ENCODE peak calls at places on chromosomes 5 and 9, in nine cellular contexts. One of them, this sample, is unnamed.

GRCh38 chr5:62354028-62354874 is 48.2 kb downstream of the KIF2A start:
- DNase-seq in DMS153: no peak
- DNase-seq in activated CD4-positive, alpha-beta T cell treated with anti-CD3 and anti-CD28 coated beads for 4 hours: peak
- DNase-seq in left lung: no peak
- DNase-seq in colonic mucosa: no peak
- DNase-seq in stimulated activated naive B cell treated with anti-CD40 and anti-IgM and Interleukin-4, amounts not matched to agents 10 μg/mL and 1 μg/mL and 100 μg/mL, for 72 hours: no peak
- DNase-seq in NCI-H2081: peak
- DNase-seq in left colon: no peak
- DNase-seq in T follicular helper cell: no peak
- DNase-seq in this sample: peak

GRCh38 chr5:123036391-123037103 is at the start of gene PPIC:
- DNase-seq in colonic mucosa: peak
- DNase-seq in left lung: peak
- DNase-seq in T follicular helper cell: no peak
- DNase-seq in activated CD4-positive, alpha-beta T cell treated with anti-CD3 and anti-CD28 coated beads for 4 hours: no peak
- DNase-seq in stimulated activated naive B cell treated with anti-CD40 and anti-IgM and Interleukin-4, amounts not matched to agents 10 μg/mL and 1 μg/mL and 100 μg/mL, for 72 hours: peak
- DNase-seq in DMS153: no peak
- DNase-seq in NCI-H2081: peak
- DNase-seq in left colon: peak
- DNase-seq in this sample: no peak

GRCh38 chr5:133420440-133421301 is 191.7 kb downstream of the FSTL4 start:
- DNase-seq in DMS153: no peak
- DNase-seq in NCI-H2081: no peak
- DNase-seq in left colon: no peak
- DNase-seq in stimulated activated naive B cell treated with anti-CD40 and anti-IgM and Interleukin-4, amounts not matched to agents 10 μg/mL and 1 μg/mL and 100 μg/mL, for 72 hours: no peak
- DNase-seq in activated CD4-positive, alpha-beta T cell treated with anti-CD3 and anti-CD28 coated beads for 4 hours: no peak
- DNase-seq in T follicular helper cell: no peak
- DNase-seq in colonic mucosa: no peak
- DNase-seq in left lung: no peak
- DNase-seq in this sample: no peak

GRCh38 chr5:142491260-142491659 is 166.4 kb upstream of the SPRY4 start:
- DNase-seq in T follicular helper cell: no peak
- DNase-seq in NCI-H2081: no peak
- DNase-seq in activated CD4-positive, alpha-beta T cell treated with anti-CD3 and anti-CD28 coated beads for 4 hours: no peak
- DNase-seq in left colon: no peak
- DNase-seq in left lung: no peak
- DNase-seq in stimulated activated naive B cell treated with anti-CD40 and anti-IgM and Interleukin-4, amounts not matched to agents 10 μg/mL and 1 μg/mL and 100 μg/mL, for 72 hours: no peak
- DNase-seq in DMS153: no peak
- DNase-seq in colonic mucosa: no peak
- DNase-seq in this sample: no peak

GRCh38 chr5:92749943-92750342 is 831.1 kb downstream of the NR2F1-AS1 start:
- DNase-seq in colonic mucosa: no peak
- DNase-seq in stimulated activated naive B cell treated with anti-CD40 and anti-IgM and Interleukin-4, amounts not matched to agents 10 μg/mL and 1 μg/mL and 100 μg/mL, for 72 hours: no peak
- DNase-seq in DMS153: no peak
- DNase-seq in activated CD4-positive, alpha-beta T cell treated with anti-CD3 and anti-CD28 coated beads for 4 hours: no peak
- DNase-seq in T follicular helper cell: no peak
- DNase-seq in NCI-H2081: no peak
- DNase-seq in left lung: no peak
- DNase-seq in left colon: no peak
- DNase-seq in this sample: no peak

GRCh38 chr9:15642369-15642962 is 89.6 kb downstream of the CCDC171 start:
- DNase-seq in T follicular helper cell: no peak
- DNase-seq in stimulated activated naive B cell treated with anti-CD40 and anti-IgM and Interleukin-4, amounts not matched to agents 10 μg/mL and 1 μg/mL and 100 μg/mL, for 72 hours: no peak
- DNase-seq in left colon: no peak
- DNase-seq in NCI-H2081: peak
- DNase-seq in colonic mucosa: no peak
- DNase-seq in left lung: no peak
- DNase-seq in DMS153: peak
- DNase-seq in activated CD4-positive, alpha-beta T cell treated with anti-CD3 and anti-CD28 coated beads for 4 hours: no peak
- DNase-seq in this sample: peak

GRCh38 chr9:136088939-136089696 is 6.0 kb downstream of the NACC2 start:
- DNase-seq in DMS153: no peak
- DNase-seq in left colon: peak
- DNase-seq in activated CD4-positive, alpha-beta T cell treated with anti-CD3 and anti-CD28 coated beads for 4 hours: no peak
- DNase-seq in NCI-H2081: peak
- DNase-seq in colonic mucosa: no peak
- DNase-seq in left lung: peak
- DNase-seq in stimulated activated naive B cell treated with anti-CD40 and anti-IgM and Interleukin-4, amounts not matched to agents 10 μg/mL and 1 μg/mL and 100 μg/mL, for 72 hours: no peak
- DNase-seq in T follicular helper cell: no peak
- DNase-seq in this sample: no peak

GRCh38 chr5:90170231-90170630 is 239.3 kb downstream of the CETN3 start:
- DNase-seq in DMS153: no peak
- DNase-seq in T follicular helper cell: no peak
- DNase-seq in left colon: no peak
- DNase-seq in colonic mucosa: no peak
- DNase-seq in NCI-H2081: peak
- DNase-seq in left lung: no peak
- DNase-seq in stimulated activated naive B cell treated with anti-CD40 and anti-IgM and Interleukin-4, amounts not matched to agents 10 μg/mL and 1 μg/mL and 100 μg/mL, for 72 hours: no peak
- DNase-seq in activated CD4-positive, alpha-beta T cell treated with anti-CD3 and anti-CD28 coated beads for 4 hours: no peak
- DNase-seq in this sample: no peak

GRCh38 chr9:89710689-89711088 is 105.9 kb downstream of the GADD45G start:
- DNase-seq in NCI-H2081: no peak
- DNase-seq in activated CD4-positive, alpha-beta T cell treated with anti-CD3 and anti-CD28 coated beads for 4 hours: no peak
- DNase-seq in stimulated activated naive B cell treated with anti-CD40 and anti-IgM and Interleukin-4, amounts not matched to agents 10 μg/mL and 1 μg/mL and 100 μg/mL, for 72 hours: no peak
- DNase-seq in left lung: no peak
- DNase-seq in colonic mucosa: no peak
- DNase-seq in T follicular helper cell: no peak
- DNase-seq in left colon: no peak
- DNase-seq in DMS153: no peak
- DNase-seq in this sample: no peak

GRCh38 chr9:686381-686813 is 155.1 kb upstream of the DMRT1 start:
- DNase-seq in left lung: no peak
- DNase-seq in DMS153: no peak
- DNase-seq in NCI-H2081: no peak
- DNase-seq in stimulated activated naive B cell treated with anti-CD40 and anti-IgM and Interleukin-4, amounts not matched to agents 10 μg/mL and 1 μg/mL and 100 μg/mL, for 72 hours: no peak
- DNase-seq in activated CD4-positive, alpha-beta T cell treated with anti-CD3 and anti-CD28 coated beads for 4 hours: no peak
- DNase-seq in colonic mucosa: no peak
- DNase-seq in T follicular helper cell: no peak
- DNase-seq in left colon: no peak
- DNase-seq in this sample: no peak

GRCh38 chr5:34534237-34535108 is 121.7 kb upstream of the RAI14 start:
- DNase-seq in NCI-H2081: no peak
- DNase-seq in T follicular helper cell: no peak
- DNase-seq in DMS153: no peak
- DNase-seq in left lung: no peak
- DNase-seq in activated CD4-positive, alpha-beta T cell treated with anti-CD3 and anti-CD28 coated beads for 4 hours: no peak
- DNase-seq in colonic mucosa: no peak
- DNase-seq in left colon: no peak
- DNase-seq in stimulated activated naive B cell treated with anti-CD40 and anti-IgM and Interleukin-4, amounts not matched to agents 10 μg/mL and 1 μg/mL and 100 μg/mL, for 72 hours: no peak
- DNase-seq in this sample: no peak

GRCh38 chr9:123678038-123678877 is 251.7 kb downstream of the DENND1A start:
- DNase-seq in stimulated activated naive B cell treated with anti-CD40 and anti-IgM and Interleukin-4, amounts not matched to agents 10 μg/mL and 1 μg/mL and 100 μg/mL, for 72 hours: no peak
- DNase-seq in left lung: no peak
- DNase-seq in activated CD4-positive, alpha-beta T cell treated with anti-CD3 and anti-CD28 coated beads for 4 hours: no peak
- DNase-seq in NCI-H2081: peak
- DNase-seq in T follicular helper cell: no peak
- DNase-seq in left colon: peak
- DNase-seq in colonic mucosa: peak
- DNase-seq in DMS153: peak
- DNase-seq in this sample: no peak

GRCh38 chr5:129781594-129781993 is 33.7 kb downstream of the MINAR2 start:
- DNase-seq in colonic mucosa: no peak
- DNase-seq in stimulated activated naive B cell treated with anti-CD40 and anti-IgM and Interleukin-4, amounts not matched to agents 10 μg/mL and 1 μg/mL and 100 μg/mL, for 72 hours: no peak
- DNase-seq in DMS153: no peak
- DNase-seq in activated CD4-positive, alpha-beta T cell treated with anti-CD3 and anti-CD28 coated beads for 4 hours: no peak
- DNase-seq in NCI-H2081: no peak
- DNase-seq in left lung: no peak
- DNase-seq in left colon: no peak
- DNase-seq in T follicular helper cell: no peak
- DNase-seq in this sample: no peak

GRCh38 chr9:89523948-89524347 is 26.0 kb upstream of the SEMA4D start:
- DNase-seq in left colon: no peak
- DNase-seq in NCI-H2081: no peak
- DNase-seq in activated CD4-positive, alpha-beta T cell treated with anti-CD3 and anti-CD28 coated beads for 4 hours: peak
- DNase-seq in stimulated activated naive B cell treated with anti-CD40 and anti-IgM and Interleukin-4, amounts not matched to agents 10 μg/mL and 1 μg/mL and 100 μg/mL, for 72 hours: no peak
- DNase-seq in DMS153: no peak
- DNase-seq in left lung: no peak
- DNase-seq in colonic mucosa: no peak
- DNase-seq in T follicular helper cell: peak
- DNase-seq in this sample: peak

GRCh38 chr9:76374702-76375543 is 19.3 kb downstream of the RFK start:
- DNase-seq in left colon: peak
- DNase-seq in colonic mucosa: peak
- DNase-seq in DMS153: peak
- DNase-seq in stimulated activated naive B cell treated with anti-CD40 and anti-IgM and Interleukin-4, amounts not matched to agents 10 μg/mL and 1 μg/mL and 100 μg/mL, for 72 hours: no peak
- DNase-seq in NCI-H2081: no peak
- DNase-seq in T follicular helper cell: no peak
- DNase-seq in left lung: peak
- DNase-seq in activated CD4-positive, alpha-beta T cell treated with anti-CD3 and anti-CD28 coated beads for 4 hours: no peak
- DNase-seq in this sample: no peak

GRCh38 chr5:54774281-54775171 is 210.9 kb downstream of the ESM1 start:
- DNase-seq in T follicular helper cell: no peak
- DNase-seq in activated CD4-positive, alpha-beta T cell treated with anti-CD3 and anti-CD28 coated beads for 4 hours: no peak
- DNase-seq in left colon: peak
- DNase-seq in left lung: peak
- DNase-seq in stimulated activated naive B cell treated with anti-CD40 and anti-IgM and Interleukin-4, amounts not matched to agents 10 μg/mL and 1 μg/mL and 100 μg/mL, for 72 hours: no peak
- DNase-seq in colonic mucosa: peak
- DNase-seq in NCI-H2081: no peak
- DNase-seq in DMS153: no peak
- DNase-seq in this sample: no peak

GRCh38 chr9:91740713-91741112 is 209.3 kb downstream of the ROR2 start:
- DNase-seq in left lung: peak
- DNase-seq in activated CD4-positive, alpha-beta T cell treated with anti-CD3 and anti-CD28 coated beads for 4 hours: no peak
- DNase-seq in NCI-H2081: no peak
- DNase-seq in DMS153: no peak
- DNase-seq in left colon: peak
- DNase-seq in T follicular helper cell: no peak
- DNase-seq in colonic mucosa: peak
- DNase-seq in stimulated activated naive B cell treated with anti-CD40 and anti-IgM and Interleukin-4, amounts not matched to agents 10 μg/mL and 1 μg/mL and 100 μg/mL, for 72 hours: no peak
- DNase-seq in this sample: no peak

GRCh38 chr5:120139039-120139438 is 325.1 kb upstream of the PRR16 start:
- DNase-seq in NCI-H2081: no peak
- DNase-seq in left lung: no peak
- DNase-seq in left colon: no peak
- DNase-seq in DMS153: no peak
- DNase-seq in activated CD4-positive, alpha-beta T cell treated with anti-CD3 and anti-CD28 coated beads for 4 hours: no peak
- DNase-seq in colonic mucosa: no peak
- DNase-seq in stimulated activated naive B cell treated with anti-CD40 and anti-IgM and Interleukin-4, amounts not matched to agents 10 μg/mL and 1 μg/mL and 100 μg/mL, for 72 hours: no peak
- DNase-seq in T follicular helper cell: no peak
- DNase-seq in this sample: no peak

GRCh38 chr9:114108016-114108833 is 9.1 kb upstream of the KIF12 start:
- DNase-seq in NCI-H2081: peak
- DNase-seq in DMS153: peak
- DNase-seq in left colon: peak
- DNase-seq in activated CD4-positive, alpha-beta T cell treated with anti-CD3 and anti-CD28 coated beads for 4 hours: peak
- DNase-seq in colonic mucosa: peak
- DNase-seq in T follicular helper cell: peak
- DNase-seq in stimulated activated naive B cell treated with anti-CD40 and anti-IgM and Interleukin-4, amounts not matched to agents 10 μg/mL and 1 μg/mL and 100 μg/mL, for 72 hours: peak
- DNase-seq in left lung: peak
- DNase-seq in this sample: peak

GRCh38 chr5:154467655-154468354 is 10.2 kb downstream of the HAND1 start:
- DNase-seq in left lung: peak
- DNase-seq in T follicular helper cell: peak
- DNase-seq in left colon: peak
- DNase-seq in activated CD4-positive, alpha-beta T cell treated with anti-CD3 and anti-CD28 coated beads for 4 hours: peak
- DNase-seq in stimulated activated naive B cell treated with anti-CD40 and anti-IgM and Interleukin-4, amounts not matched to agents 10 μg/mL and 1 μg/mL and 100 μg/mL, for 72 hours: peak
- DNase-seq in colonic mucosa: peak
- DNase-seq in NCI-H2081: peak
- DNase-seq in DMS153: no peak
- DNase-seq in this sample: peak

GRCh38 chr5:125775896-125776295 is 647.3 kb upstream of the GRAMD2B start:
- DNase-seq in NCI-H2081: no peak
- DNase-seq in colonic mucosa: no peak
- DNase-seq in activated CD4-positive, alpha-beta T cell treated with anti-CD3 and anti-CD28 coated beads for 4 hours: no peak
- DNase-seq in T follicular helper cell: no peak
- DNase-seq in left colon: no peak
- DNase-seq in left lung: no peak
- DNase-seq in stimulated activated naive B cell treated with anti-CD40 and anti-IgM and Interleukin-4, amounts not matched to agents 10 μg/mL and 1 μg/mL and 100 μg/mL, for 72 hours: no peak
- DNase-seq in DMS153: no peak
- DNase-seq in this sample: no peak

GRCh38 chr5:163350083-163350482 is 87.3 kb upstream of the CCNG1 start:
- DNase-seq in activated CD4-positive, alpha-beta T cell treated with anti-CD3 and anti-CD28 coated beads for 4 hours: no peak
- DNase-seq in left lung: no peak
- DNase-seq in colonic mucosa: no peak
- DNase-seq in stimulated activated naive B cell treated with anti-CD40 and anti-IgM and Interleukin-4, amounts not matched to agents 10 μg/mL and 1 μg/mL and 100 μg/mL, for 72 hours: no peak
- DNase-seq in T follicular helper cell: no peak
- DNase-seq in DMS153: no peak
- DNase-seq in NCI-H2081: no peak
- DNase-seq in left colon: no peak
- DNase-seq in this sample: no peak

GRCh38 chr9:4066682-4067081 is 233.2 kb downstream of the GLIS3 start:
- DNase-seq in left lung: no peak
- DNase-seq in colonic mucosa: no peak
- DNase-seq in T follicular helper cell: no peak
- DNase-seq in activated CD4-positive, alpha-beta T cell treated with anti-CD3 and anti-CD28 coated beads for 4 hours: no peak
- DNase-seq in DMS153: no peak
- DNase-seq in NCI-H2081: no peak
- DNase-seq in left colon: no peak
- DNase-seq in stimulated activated naive B cell treated with anti-CD40 and anti-IgM and Interleukin-4, amounts not matched to agents 10 μg/mL and 1 μg/mL and 100 μg/mL, for 72 hours: no peak
- DNase-seq in this sample: no peak

GRCh38 chr5:63125862-63126261 is 547.2 kb downstream of the LRRC70 start:
- DNase-seq in stimulated activated naive B cell treated with anti-CD40 and anti-IgM and Interleukin-4, amounts not matched to agents 10 μg/mL and 1 μg/mL and 100 μg/mL, for 72 hours: no peak
- DNase-seq in activated CD4-positive, alpha-beta T cell treated with anti-CD3 and anti-CD28 coated beads for 4 hours: no peak
- DNase-seq in left colon: no peak
- DNase-seq in T follicular helper cell: no peak
- DNase-seq in colonic mucosa: no peak
- DNase-seq in left lung: no peak
- DNase-seq in DMS153: no peak
- DNase-seq in NCI-H2081: no peak
- DNase-seq in this sample: no peak

GRCh38 chr9:136238342-136238732 is 7.3 kb downstream of the QSOX2 start:
- DNase-seq in stimulated activated naive B cell treated with anti-CD40 and anti-IgM and Interleukin-4, amounts not matched to agents 10 μg/mL and 1 μg/mL and 100 μg/mL, for 72 hours: no peak
- DNase-seq in NCI-H2081: no peak
- DNase-seq in colonic mucosa: no peak
- DNase-seq in activated CD4-positive, alpha-beta T cell treated with anti-CD3 and anti-CD28 coated beads for 4 hours: no peak
- DNase-seq in left lung: no peak
- DNase-seq in DMS153: no peak
- DNase-seq in T follicular helper cell: no peak
- DNase-seq in left colon: no peak
- DNase-seq in this sample: no peak

GRCh38 chr9:21160178-21160577 is 6.3 kb downstream of the IFNA21 start:
- DNase-seq in activated CD4-positive, alpha-beta T cell treated with anti-CD3 and anti-CD28 coated beads for 4 hours: no peak
- DNase-seq in stimulated activated naive B cell treated with anti-CD40 and anti-IgM and Interleukin-4, amounts not matched to agents 10 μg/mL and 1 μg/mL and 100 μg/mL, for 72 hours: no peak
- DNase-seq in NCI-H2081: peak
- DNase-seq in left lung: no peak
- DNase-seq in left colon: no peak
- DNase-seq in DMS153: peak
- DNase-seq in colonic mucosa: no peak
- DNase-seq in T follicular helper cell: no peak
- DNase-seq in this sample: peak

GRCh38 chr5:143674469-143674786 is 137.5 kb upstream of the HMHB1 start:
- DNase-seq in left colon: no peak
- DNase-seq in DMS153: no peak
- DNase-seq in stimulated activated naive B cell treated with anti-CD40 and anti-IgM and Interleukin-4, amounts not matched to agents 10 μg/mL and 1 μg/mL and 100 μg/mL, for 72 hours: no peak
- DNase-seq in NCI-H2081: no peak
- DNase-seq in colonic mucosa: no peak
- DNase-seq in left lung: no peak
- DNase-seq in activated CD4-positive, alpha-beta T cell treated with anti-CD3 and anti-CD28 coated beads for 4 hours: no peak
- DNase-seq in T follicular helper cell: no peak
- DNase-seq in this sample: no peak

GRCh38 chr5:176921669-176922196 is 22.6 kb upstream of the HK3 start:
- DNase-seq in stimulated activated naive B cell treated with anti-CD40 and anti-IgM and Interleukin-4, amounts not matched to agents 10 μg/mL and 1 μg/mL and 100 μg/mL, for 72 hours: no peak
- DNase-seq in NCI-H2081: no peak
- DNase-seq in T follicular helper cell: no peak
- DNase-seq in activated CD4-positive, alpha-beta T cell treated with anti-CD3 and anti-CD28 coated beads for 4 hours: no peak
- DNase-seq in colonic mucosa: no peak
- DNase-seq in left lung: no peak
- DNase-seq in DMS153: no peak
- DNase-seq in left colon: no peak
- DNase-seq in this sample: no peak

GRCh38 chr5:27315541-27316282 is 277.3 kb upstream of the CDH9 start:
- DNase-seq in NCI-H2081: peak
- DNase-seq in T follicular helper cell: no peak
- DNase-seq in DMS153: no peak
- DNase-seq in colonic mucosa: no peak
- DNase-seq in stimulated activated naive B cell treated with anti-CD40 and anti-IgM and Interleukin-4, amounts not matched to agents 10 μg/mL and 1 μg/mL and 100 μg/mL, for 72 hours: no peak
- DNase-seq in left colon: no peak
- DNase-seq in activated CD4-positive, alpha-beta T cell treated with anti-CD3 and anti-CD28 coated beads for 4 hours: no peak
- DNase-seq in left lung: no peak
- DNase-seq in this sample: no peak

GRCh38 chr5:128586848-128587247 is 48.8 kb upstream of the FBN2 start:
- DNase-seq in colonic mucosa: no peak
- DNase-seq in T follicular helper cell: no peak
- DNase-seq in left colon: no peak
- DNase-seq in DMS153: no peak
- DNase-seq in stimulated activated naive B cell treated with anti-CD40 and anti-IgM and Interleukin-4, amounts not matched to agents 10 μg/mL and 1 μg/mL and 100 μg/mL, for 72 hours: no peak
- DNase-seq in left lung: no peak
- DNase-seq in activated CD4-positive, alpha-beta T cell treated with anti-CD3 and anti-CD28 coated beads for 4 hours: no peak
- DNase-seq in NCI-H2081: no peak
- DNase-seq in this sample: no peak

GRCh38 chr5:82364497-82364896 is 86.3 kb upstream of the RPS23 start:
- DNase-seq in activated CD4-positive, alpha-beta T cell treated with anti-CD3 and anti-CD28 coated beads for 4 hours: no peak
- DNase-seq in stimulated activated naive B cell treated with anti-CD40 and anti-IgM and Interleukin-4, amounts not matched to agents 10 μg/mL and 1 μg/mL and 100 μg/mL, for 72 hours: no peak
- DNase-seq in colonic mucosa: no peak
- DNase-seq in DMS153: no peak
- DNase-seq in T follicular helper cell: no peak
- DNase-seq in NCI-H2081: no peak
- DNase-seq in left colon: no peak
- DNase-seq in left lung: no peak
- DNase-seq in this sample: no peak